ENCODE peak calls at places on chromosomes 13 and 19, in six cellular contexts. A is IMR-90; E is GM06990; O is brain microvascular endothelial cell; C is right lobe of liver; B is CD8-positive, alpha-beta T cell. W is an unnamed sample.
A peak's percentile ranks its signal among the peaks of the same experiment; 100 is the strongest.

GRCh38 chr19:46748325-46749109 is 2.3 kb upstream of the STRN4 start:
- DNase-seq in O (peak; percentile 55), E (no peak), B (peak; percentile 72), C (no peak), A (peak; percentile 56), W (no peak)

GRCh38 chr13:27973291-27973690 is 4.2 kb upstream of the CDX2 start:
- DNase-seq in E (no peak), B (no peak), C (no peak), A (no peak), O (no peak), W (no peak)

GRCh38 chr19:6055013-6055795 is 55.1 kb downstream of the RFX2 start:
- DNase-seq in A (no peak), O (no peak), C (no peak), E (no peak), B (no peak), W (no peak)

GRCh38 chr13:35136585-35136984 is 194.5 kb downstream of the NBEA start:
- DNase-seq in B (no peak), C (no peak), A (no peak), O (no peak), E (no peak), W (no peak)

GRCh38 chr19:8340341-8341096 is 2.5 kb downstream of the KANK3 start:
- DNase-seq in E (no peak), B (no peak), C (peak; percentile 73), A (no peak), O (no peak), W (no peak)

GRCh38 chr13:99916366-99917103 is 55.0 kb downstream of the ZIC5 start:
- DNase-seq in O (peak; percentile 70), B (no peak), E (no peak), A (peak; percentile 71), C (no peak), W (no peak)

GRCh38 chr13:48813518-48813917 is 159.8 kb downstream of the CYSLTR2 start:
- DNase-seq in A (no peak), B (no peak), C (no peak), E (no peak), O (no peak), W (no peak)

GRCh38 chr19:21317821-21318220 is 11.4 kb downstream of the ZNF708 start:
- DNase-seq in A (no peak), C (no peak), B (no peak), E (no peak), O (no peak), W (no peak)

GRCh38 chr19:13098291-13099072 is 4.2 kb downstream of the LYL1 start:
- DNase-seq in C (no peak), O (no peak), A (no peak), E (no peak), B (no peak), W (no peak)

GRCh38 chr13:48431987-48432615 is 19.2 kb upstream of the LPAR6 start:
- DNase-seq in O (no peak), B (no peak), C (no peak), A (no peak), E (no peak), W (peak; percentile 39)

GRCh38 chr19:14470031-14470876 is 4.9 kb downstream of the PTGER1 start:
- DNase-seq in B (no peak), O (no peak), E (no peak), C (no peak), A (no peak), W (no peak)

GRCh38 chr13:61954092-61954491 is 538.4 kb upstream of the PCDH20 start:
- DNase-seq in B (no peak), A (peak; percentile 0), E (no peak), O (no peak), C (no peak), W (no peak)

GRCh38 chr19:41934849-41935374 is 6.7 kb upstream of the ERFL start:
- DNase-seq in A (peak; percentile 49), C (peak; percentile 64), E (no peak), B (peak; percentile 70), O (peak; percentile 28), W (no peak)

GRCh38 chr19:17942181-17942580 is 9.4 kb downstream of the CCDC124 start:
- DNase-seq in A (no peak), B (no peak), E (no peak), O (no peak), C (no peak), W (no peak)

GRCh38 chr19:8204961-8205360 is 4.2 kb upstream of the CERS4 start:
- DNase-seq in O (no peak), C (no peak), A (no peak), B (no peak), E (no peak), W (no peak)

GRCh38 chr13:38684714-38685113 is 2.2 kb upstream of the FREM2 start:
- DNase-seq in E (no peak), O (no peak), A (no peak), C (no peak), B (no peak), W (no peak)

GRCh38 chr19:48292798-48293197 is 22.9 kb downstream of the ZNF114 start:
- DNase-seq in C (no peak), A (peak; percentile 93), B (no peak), E (no peak), O (peak; percentile 93), W (no peak)

GRCh38 chr13:95239293-95239692 is 62.0 kb downstream of the ABCC4 start:
- DNase-seq in E (no peak), O (no peak), A (peak; percentile 77), B (no peak), C (no peak), W (no peak)

GRCh38 chr13:27298849-27299248 is 28.2 kb downstream of the RASL11A start:
- DNase-seq in O (no peak), E (no peak), B (no peak), C (no peak), A (no peak), W (no peak)

GRCh38 chr19:5695649-5696195 is 5.6 kb downstream of the RPL36 start:
- DNase-seq in C (no peak), E (no peak), A (no peak), O (no peak), B (no peak), W (no peak)

GRCh38 chr13:31998131-31998530 is 33.4 kb upstream of the FRY start:
- DNase-seq in C (no peak), B (no peak), E (no peak), A (no peak), O (no peak), W (no peak)

GRCh38 chr13:109666656-109667448 is 119.5 kb downstream of the IRS2 start:
- DNase-seq in A (peak; percentile 16), E (no peak), C (no peak), B (no peak), O (peak; percentile 38), W (no peak)

DNA sequence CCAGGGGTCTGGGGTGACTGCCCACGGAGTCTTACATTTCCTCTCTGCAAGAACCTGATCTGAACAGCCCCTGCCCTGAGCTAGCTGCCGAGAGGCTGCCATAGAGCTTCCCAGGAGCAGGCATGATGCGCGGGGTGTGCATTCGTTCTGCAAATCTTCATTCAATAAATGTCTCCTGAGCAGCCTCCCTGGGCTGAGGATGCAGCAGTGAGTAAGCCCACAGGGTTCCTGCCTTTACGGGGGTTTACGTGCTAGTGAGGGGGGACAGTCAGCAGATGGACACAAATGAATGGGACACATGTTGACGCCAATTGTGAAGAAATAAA is 1.6 kb upstream of the SHISA7 start:
- DNase-seq in C (no peak), A (no peak), O (no peak), B (no peak), E (no peak), W (no peak)
- H3K27me3 ChIP-seq in C (no peaks in the 10 kb centered on the region), A (peaks cover 67% of the 10 kb centered on the region), O (peaks cover 37% of the 10 kb centered on the region), B (peaks cover 31% of the 10 kb centered on the region), E (peaks cover 1% of the 10 kb centered on the region), W (peaks cover 34% of the 10 kb centered on the region)

GRCh38 chr13:80249906-80250513 is 90.9 kb downstream of the SPRY2 start:
- DNase-seq in A (no peak), C (no peak), B (no peak), E (no peak), O (no peak), W (no peak)

GRCh38 chr13:80255946-80256345 is 85.0 kb downstream of the SPRY2 start:
- DNase-seq in E (no peak), C (no peak), O (no peak), A (no peak), B (no peak), W (no peak)

GRCh38 chr13:80256352-80256932 is 84.5 kb downstream of the SPRY2 start:
- DNase-seq in A (no peak), O (no peak), E (peak; percentile 56), B (no peak), C (no peak), W (no peak)

DNA sequence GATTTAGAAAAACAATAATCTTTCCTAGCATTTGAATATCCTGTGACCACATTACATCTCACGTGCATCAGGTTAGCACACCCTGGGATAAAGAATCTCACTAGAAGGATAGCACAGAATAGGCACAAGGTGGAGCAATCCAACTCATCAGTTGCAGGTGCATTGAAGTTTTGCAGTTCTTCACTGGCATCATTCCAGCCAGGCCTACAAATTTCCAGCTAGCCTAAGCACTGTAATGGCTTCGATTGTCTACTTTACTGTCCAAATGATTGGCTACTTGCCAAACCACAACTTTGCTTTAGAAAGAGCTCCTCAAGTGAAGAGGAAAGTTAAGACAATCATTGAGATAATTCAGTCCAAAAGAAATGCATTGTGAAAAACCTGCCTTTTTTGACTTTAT is 89.5 kb downstream of the SPRY2 start:
- DNase-seq in B (no peak), A (peak; percentile 60), C (no peak), O (peak; percentile 52), E (no peak), W (no peak)
- TF ChIP-seq CTCF in B (no peak), A (no peak), C (no peak), O (no peak), E (no peak), W (no peak)

GRCh38 chr13:21009036-21009435 is 52.4 kb downstream of the LATS2 start:
- DNase-seq in C (no peak), O (no peak), A (no peak), B (no peak), E (no peak), W (no peak)
- H3K4me3 ChIP-seq in C (no peak overlapping the region), O (no peak overlapping the region), A (no peak overlapping the region), B (no peak overlapping the region), E (no peak overlapping the region), W (no peak overlapping the region)

GRCh38 chr19:49559443-49559842 is 20.9 kb downstream of the NOSIP start:
- DNase-seq in C (no peak), A (no peak), E (no peak), O (no peak), B (no peak), W (no peak)

GRCh38 chr19:49558591-49558990 is 21.8 kb downstream of the NOSIP start:
- DNase-seq in C (no peak), O (no peak), E (no peak), B (no peak), A (no peak), W (no peak)

GRCh38 chr19:49557641-49558325 is 22.6 kb downstream of the NOSIP start:
- DNase-seq in E (no peak), C (no peak), B (no peak), A (no peak), O (no peak), W (no peak)

GRCh38 chr19:49559928-49560327 is 20.4 kb downstream of the NOSIP start:
- DNase-seq in O (no peak), A (no peak), B (no peak), C (no peak), E (no peak), W (no peak)

DNA sequence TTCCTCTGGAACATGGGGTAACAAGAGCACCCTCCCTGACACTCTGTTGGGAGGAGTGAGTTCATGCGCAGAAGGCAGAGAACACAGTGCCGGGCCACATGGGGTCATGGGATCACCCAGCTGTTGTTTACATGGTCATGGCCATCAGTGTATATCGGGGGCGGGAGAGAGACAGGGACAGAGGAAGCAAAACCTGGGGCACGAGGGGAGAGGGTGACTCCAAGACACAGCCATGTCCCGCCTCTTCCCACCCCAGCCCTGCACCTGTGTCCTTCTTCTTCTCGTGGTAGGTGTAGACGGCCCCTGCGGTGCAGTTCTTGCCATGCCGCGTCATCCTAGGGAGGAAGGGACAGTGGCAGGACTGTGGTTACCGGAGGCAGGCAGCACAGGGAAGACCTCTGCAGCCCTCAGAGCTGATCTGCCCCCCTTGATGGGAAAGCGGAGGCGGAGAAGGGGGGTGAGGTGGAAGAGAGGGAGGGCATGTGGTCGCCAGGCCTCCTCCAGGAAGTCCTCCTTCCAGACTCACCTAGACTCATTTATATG is 19.9 kb downstream of the NOSIP start:
- DNase-seq in B (no peak), E (no peak), O (no peak), C (no peak), A (no peak), W (no peak)
- H3K27me3 ChIP-seq in B (no peaks in the 10 kb centered on the region), E (no peaks in the 10 kb centered on the region), O (no peaks in the 10 kb centered on the region), C (no peaks in the 10 kb centered on the region), A (no peaks in the 10 kb centered on the region), W (no peaks in the 10 kb centered on the region)